ENCODE peak calls at places on chromosomes 11 and 22, in ten cellular contexts. One of them, this sample, is unnamed.

GRCh38 chr11:117470576-117470975 is 142.9 kb downstream of the CEP164 start:
- DNase-seq in CD8-positive, alpha-beta memory T cell: no peak
- DNase-seq in tibial nerve: no peak
- DNase-seq in right cardiac atrium: no peak
- DNase-seq in ascending aorta: no peak
- DNase-seq in H7: no peak
- DNase-seq in right atrium auricular region: no peak
- DNase-seq in adrenal gland: no peak
- DNase-seq in HCT116: no peak
- DNase-seq in esophagus squamous epithelium: no peak
- DNase-seq in this sample: no peak

GRCh38 chr11:2665747-2666710 is 33.8 kb downstream of the KCNQ1OT1 start:
- DNase-seq in CD8-positive, alpha-beta memory T cell: no peak
- DNase-seq in tibial nerve: peak; percentile 25
- DNase-seq in right cardiac atrium: no peak
- DNase-seq in ascending aorta: no peak
- DNase-seq in H7: no peak
- DNase-seq in right atrium auricular region: peak; percentile 56
- DNase-seq in adrenal gland: peak; percentile 62
- DNase-seq in HCT116: no peak
- DNase-seq in esophagus squamous epithelium: no peak
- DNase-seq in this sample: peak; percentile 38

GRCh38 chr11:590997-591396 is 14.7 kb downstream of the PHRF1 start:
- DNase-seq in CD8-positive, alpha-beta memory T cell: no peak
- DNase-seq in tibial nerve: no peak
- DNase-seq in right cardiac atrium: no peak
- DNase-seq in ascending aorta: no peak
- DNase-seq in H7: no peak
- DNase-seq in right atrium auricular region: no peak
- DNase-seq in adrenal gland: no peak
- DNase-seq in HCT116: no peak
- DNase-seq in esophagus squamous epithelium: no peak
- DNase-seq in this sample: no peak

GRCh38 chr11:74380746-74381439 is 17.3 kb downstream of the PGM2L1 start:
- DNase-seq in CD8-positive, alpha-beta memory T cell: no peak
- DNase-seq in tibial nerve: no peak
- DNase-seq in right cardiac atrium: no peak
- DNase-seq in ascending aorta: no peak
- DNase-seq in H7: no peak
- DNase-seq in right atrium auricular region: no peak
- DNase-seq in adrenal gland: no peak
- DNase-seq in HCT116: no peak
- DNase-seq in esophagus squamous epithelium: no peak
- DNase-seq in this sample: peak; percentile 74

GRCh38 chr22:25775501-25775900 is 33.5 kb downstream of the MYO18B start:
- DNase-seq in CD8-positive, alpha-beta memory T cell: no peak
- DNase-seq in tibial nerve: no peak
- DNase-seq in right cardiac atrium: no peak
- DNase-seq in ascending aorta: no peak
- DNase-seq in H7: peak; percentile 82
- DNase-seq in right atrium auricular region: no peak
- DNase-seq in adrenal gland: no peak
- DNase-seq in HCT116: no peak
- DNase-seq in esophagus squamous epithelium: no peak
- DNase-seq in this sample: no peak

GRCh38 chr22:40727607-40728325 is 48.5 kb downstream of the MCHR1 start:
- DNase-seq in CD8-positive, alpha-beta memory T cell: no peak
- DNase-seq in tibial nerve: no peak
- DNase-seq in right cardiac atrium: no peak
- DNase-seq in ascending aorta: no peak
- DNase-seq in H7: no peak
- DNase-seq in right atrium auricular region: no peak
- DNase-seq in adrenal gland: no peak
- DNase-seq in HCT116: no peak
- DNase-seq in esophagus squamous epithelium: no peak
- DNase-seq in this sample: no peak

GRCh38 chr11:86068138-86068861 is 584 bp downstream of the PICALM start:
- DNase-seq in CD8-positive, alpha-beta memory T cell: peak; percentile 59
- DNase-seq in tibial nerve: peak; percentile 39
- DNase-seq in right cardiac atrium: peak; percentile 47
- DNase-seq in ascending aorta: no peak
- DNase-seq in H7: peak; percentile 55
- DNase-seq in right atrium auricular region: no peak
- DNase-seq in adrenal gland: peak; percentile 62
- DNase-seq in HCT116: no peak
- DNase-seq in esophagus squamous epithelium: no peak
- DNase-seq in this sample: peak; percentile 51

GRCh38 chr11:67300256-67300755 is 3.0 kb upstream of the SSH3 start:
- DNase-seq in CD8-positive, alpha-beta memory T cell: no peak
- DNase-seq in tibial nerve: no peak
- DNase-seq in right cardiac atrium: peak; percentile 6
- DNase-seq in ascending aorta: no peak
- DNase-seq in H7: no peak
- DNase-seq in right atrium auricular region: no peak
- DNase-seq in adrenal gland: no peak
- DNase-seq in HCT116: no peak
- DNase-seq in esophagus squamous epithelium: no peak
- DNase-seq in this sample: no peak

GRCh38 chr11:117256573-117256972 is 24.1 kb downstream of the RNF214 start:
- DNase-seq in CD8-positive, alpha-beta memory T cell: no peak
- DNase-seq in tibial nerve: no peak
- DNase-seq in right cardiac atrium: no peak
- DNase-seq in ascending aorta: no peak
- DNase-seq in H7: no peak
- DNase-seq in right atrium auricular region: no peak
- DNase-seq in adrenal gland: no peak
- DNase-seq in HCT116: no peak
- DNase-seq in esophagus squamous epithelium: no peak
- DNase-seq in this sample: no peak

GRCh38 chr22:39725351-39726035 is 154.9 kb downstream of the CACNA1I start:
- DNase-seq in CD8-positive, alpha-beta memory T cell: no peak
- DNase-seq in tibial nerve: no peak
- DNase-seq in right cardiac atrium: no peak
- DNase-seq in ascending aorta: no peak
- DNase-seq in H7: no peak
- DNase-seq in right atrium auricular region: no peak
- DNase-seq in adrenal gland: no peak
- DNase-seq in HCT116: no peak
- DNase-seq in esophagus squamous epithelium: no peak
- DNase-seq in this sample: peak; percentile 35

GRCh38 chr22:39724390-39724789 is 153.8 kb downstream of the CACNA1I start:
- DNase-seq in CD8-positive, alpha-beta memory T cell: no peak
- DNase-seq in tibial nerve: no peak
- DNase-seq in right cardiac atrium: no peak
- DNase-seq in ascending aorta: no peak
- DNase-seq in H7: peak; percentile 78
- DNase-seq in right atrium auricular region: no peak
- DNase-seq in adrenal gland: no peak
- DNase-seq in HCT116: peak; percentile 32
- DNase-seq in esophagus squamous epithelium: no peak
- DNase-seq in this sample: no peak

GRCh38 chr22:39723463-39723862 is 152.9 kb downstream of the CACNA1I start:
- DNase-seq in CD8-positive, alpha-beta memory T cell: no peak
- DNase-seq in tibial nerve: no peak
- DNase-seq in right cardiac atrium: no peak
- DNase-seq in ascending aorta: no peak
- DNase-seq in H7: no peak
- DNase-seq in right atrium auricular region: no peak
- DNase-seq in adrenal gland: no peak
- DNase-seq in HCT116: no peak
- DNase-seq in esophagus squamous epithelium: no peak
- DNase-seq in this sample: no peak

GRCh38 chr22:39723899-39724351 is 153.4 kb downstream of the CACNA1I start:
- DNase-seq in CD8-positive, alpha-beta memory T cell: no peak
- DNase-seq in tibial nerve: no peak
- DNase-seq in right cardiac atrium: no peak
- DNase-seq in ascending aorta: no peak
- DNase-seq in H7: no peak
- DNase-seq in right atrium auricular region: no peak
- DNase-seq in adrenal gland: peak; percentile 76
- DNase-seq in HCT116: peak; percentile 12
- DNase-seq in esophagus squamous epithelium: no peak
- DNase-seq in this sample: peak; percentile 9

GRCh38 chr22:39724857-39725256 is 154.3 kb downstream of the CACNA1I start:
- DNase-seq in CD8-positive, alpha-beta memory T cell: no peak
- DNase-seq in tibial nerve: no peak
- DNase-seq in right cardiac atrium: no peak
- DNase-seq in ascending aorta: no peak
- DNase-seq in H7: no peak
- DNase-seq in right atrium auricular region: no peak
- DNase-seq in adrenal gland: no peak
- DNase-seq in HCT116: no peak
- DNase-seq in esophagus squamous epithelium: no peak
- DNase-seq in this sample: no peak
- H3K4me3 ChIP-seq in CD8-positive, alpha-beta memory T cell: no peak overlapping the region
- H3K4me3 ChIP-seq in tibial nerve: no peak overlapping the region
- H3K4me3 ChIP-seq in right cardiac atrium: no peak overlapping the region
- H3K4me3 ChIP-seq in ascending aorta: no peak overlapping the region
- H3K4me3 ChIP-seq in H7: no peak overlapping the region
- H3K4me3 ChIP-seq in right atrium auricular region: no peak overlapping the region
- H3K4me3 ChIP-seq in adrenal gland: no peak overlapping the region
- H3K4me3 ChIP-seq in HCT116: no peak overlapping the region
- H3K4me3 ChIP-seq in esophagus squamous epithelium: no peak overlapping the region
- H3K4me3 ChIP-seq in this sample: no peak overlapping the region

DNA sequence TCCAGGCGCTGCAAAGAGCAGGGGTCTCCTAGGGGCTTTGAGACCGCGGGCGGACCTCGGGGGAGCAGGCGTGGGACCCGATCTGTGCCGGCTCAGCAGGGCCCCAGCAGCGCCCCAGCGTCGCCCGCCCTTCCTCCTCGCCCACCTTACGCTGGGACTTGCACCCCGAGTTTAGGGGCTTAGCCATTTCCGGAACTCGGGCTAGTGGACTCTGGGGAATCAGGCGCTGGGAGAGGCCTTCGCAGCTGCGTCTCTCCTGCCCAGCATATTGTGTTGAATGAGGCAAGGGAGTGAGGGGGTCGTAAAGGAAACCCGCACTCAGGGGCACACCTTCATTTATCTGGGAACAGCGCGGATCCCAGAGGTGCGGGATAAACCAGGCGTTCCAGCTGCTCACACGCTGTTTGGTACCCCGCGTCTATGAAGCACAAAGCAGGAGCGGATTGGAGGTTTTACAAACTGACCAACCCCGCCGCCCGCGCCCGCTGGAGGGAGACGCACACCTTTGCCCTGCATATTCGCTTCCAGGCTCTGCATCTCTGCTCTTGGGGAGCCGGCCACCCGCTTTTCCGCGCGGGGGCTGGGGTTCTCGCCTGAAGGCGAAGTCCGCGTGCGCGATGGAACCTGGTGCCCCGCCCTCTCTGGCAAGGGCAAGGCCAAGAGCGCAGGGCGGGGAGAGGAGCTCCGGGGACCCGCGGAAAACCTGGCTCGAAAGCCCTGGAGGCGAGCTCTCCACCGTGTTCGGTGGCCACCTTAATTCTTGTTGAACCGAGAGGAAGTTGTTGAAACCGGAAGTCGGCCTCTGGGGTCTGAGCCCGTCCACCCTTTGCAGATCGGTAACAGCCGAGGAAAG is 6.7 kb upstream of the ALX4 start:
- DNase-seq in CD8-positive, alpha-beta memory T cell: no peak
- DNase-seq in tibial nerve: no peak
- DNase-seq in right cardiac atrium: no peak
- DNase-seq in ascending aorta: no peak
- DNase-seq in H7: peak; percentile 88
- DNase-seq in right atrium auricular region: no peak
- DNase-seq in adrenal gland: no peak
- DNase-seq in HCT116: no peak
- DNase-seq in esophagus squamous epithelium: no peak
- DNase-seq in this sample: no peak
- H3K27me3 ChIP-seq in CD8-positive, alpha-beta memory T cell: peaks cover 55% of the 10 kb centered on the region
- H3K27me3 ChIP-seq in tibial nerve: peaks cover 3% of the 10 kb centered on the region
- H3K27me3 ChIP-seq in right cardiac atrium: peaks cover 3% of the 10 kb centered on the region
- H3K27me3 ChIP-seq in ascending aorta: peaks cover 31% of the 10 kb centered on the region
- H3K27me3 ChIP-seq in H7: peaks cover 100% of the 10 kb centered on the region
- H3K27me3 ChIP-seq in right atrium auricular region: peaks cover 45% of the 10 kb centered on the region
- H3K27me3 ChIP-seq in adrenal gland: peaks cover 94% of the 10 kb centered on the region
- H3K27me3 ChIP-seq in HCT116: peaks cover 41% of the 10 kb centered on the region
- H3K27me3 ChIP-seq in esophagus squamous epithelium: peaks cover 21% of the 10 kb centered on the region
- H3K27me3 ChIP-seq in this sample: no peaks in the 10 kb centered on the region

DNA sequence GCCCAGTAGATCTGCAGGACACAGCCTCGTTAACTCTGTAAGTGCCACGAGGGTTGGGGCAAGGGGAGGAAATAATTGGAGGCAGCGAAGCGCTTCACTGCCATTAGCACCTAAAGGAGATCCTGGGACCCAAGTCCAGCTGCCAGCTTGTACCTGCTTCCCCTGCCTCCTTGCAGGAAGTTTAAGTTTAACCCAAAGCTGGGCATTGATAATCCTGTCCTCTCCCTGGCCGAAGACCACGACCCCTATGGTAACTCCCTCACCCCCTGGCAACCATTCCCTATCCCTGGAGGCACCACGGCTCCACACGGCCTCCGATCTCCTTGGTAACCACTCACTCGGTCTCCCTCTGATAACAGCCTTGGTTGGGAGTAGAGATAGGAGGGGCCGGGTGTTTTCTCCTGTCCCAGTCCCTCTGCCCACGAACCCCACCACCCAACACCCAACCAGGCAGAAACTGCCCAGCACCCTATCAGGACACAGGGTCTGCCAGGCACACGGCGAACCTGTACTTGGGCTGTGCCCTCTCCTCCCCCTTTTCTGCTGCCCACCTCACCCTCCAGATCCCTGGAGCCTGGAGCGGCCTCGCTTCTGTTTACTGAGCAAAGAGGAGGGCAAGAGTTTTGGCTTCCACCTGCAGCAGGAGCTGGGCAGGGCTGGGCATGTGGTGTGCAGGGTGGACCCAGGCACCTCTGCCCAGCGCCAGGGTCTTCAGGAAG is 800 bp downstream of the NHERF4 start:
- DNase-seq in CD8-positive, alpha-beta memory T cell: no peak
- DNase-seq in tibial nerve: no peak
- DNase-seq in right cardiac atrium: no peak
- DNase-seq in ascending aorta: no peak
- DNase-seq in H7: peak; percentile 56
- DNase-seq in right atrium auricular region: no peak
- DNase-seq in adrenal gland: no peak
- DNase-seq in HCT116: no peak
- DNase-seq in esophagus squamous epithelium: no peak
- DNase-seq in this sample: no peak
- H3K4me3 ChIP-seq in CD8-positive, alpha-beta memory T cell: no peak overlapping the region
- H3K4me3 ChIP-seq in tibial nerve: no peak overlapping the region
- H3K4me3 ChIP-seq in right cardiac atrium: no peak overlapping the region
- H3K4me3 ChIP-seq in ascending aorta: no peak overlapping the region
- H3K4me3 ChIP-seq in H7: no peak overlapping the region
- H3K4me3 ChIP-seq in right atrium auricular region: no peak overlapping the region
- H3K4me3 ChIP-seq in adrenal gland: no peak overlapping the region
- H3K4me3 ChIP-seq in HCT116: no peak overlapping the region
- H3K4me3 ChIP-seq in esophagus squamous epithelium: no peak overlapping the region
- H3K4me3 ChIP-seq in this sample: no peak overlapping the region

DNA sequence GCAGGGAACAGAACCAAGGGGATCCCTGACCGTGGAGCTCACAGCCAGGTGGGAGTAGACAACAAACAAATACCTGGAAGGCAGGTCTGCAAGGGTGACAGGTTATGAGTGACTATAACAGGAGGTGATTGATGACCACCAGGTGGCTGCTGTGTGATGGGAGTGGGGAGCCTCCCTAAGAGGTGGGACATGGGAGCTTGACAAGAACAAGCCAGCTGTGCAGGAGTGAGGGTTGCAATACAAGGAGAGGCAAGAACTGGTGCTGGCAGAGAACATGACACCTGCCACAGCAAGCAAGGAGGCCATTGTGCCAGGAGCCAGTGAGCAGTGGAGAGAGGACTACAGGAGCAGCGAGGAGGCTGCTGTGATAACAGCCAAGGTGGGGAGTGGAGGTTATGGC is 20.5 kb downstream of the MFNG start:
- DNase-seq in CD8-positive, alpha-beta memory T cell: no peak
- DNase-seq in tibial nerve: no peak
- DNase-seq in right cardiac atrium: no peak
- DNase-seq in ascending aorta: no peak
- DNase-seq in H7: no peak
- DNase-seq in right atrium auricular region: no peak
- DNase-seq in adrenal gland: no peak
- DNase-seq in HCT116: no peak
- DNase-seq in esophagus squamous epithelium: no peak
- DNase-seq in this sample: no peak
- H3K27me3 ChIP-seq in CD8-positive, alpha-beta memory T cell: no peaks in the 10 kb centered on the region
- H3K27me3 ChIP-seq in tibial nerve: no peaks in the 10 kb centered on the region
- H3K27me3 ChIP-seq in right cardiac atrium: no peaks in the 10 kb centered on the region
- H3K27me3 ChIP-seq in ascending aorta: no peaks in the 10 kb centered on the region
- H3K27me3 ChIP-seq in H7: no peaks in the 10 kb centered on the region
- H3K27me3 ChIP-seq in right atrium auricular region: no peaks in the 10 kb centered on the region
- H3K27me3 ChIP-seq in adrenal gland: no peaks in the 10 kb centered on the region
- H3K27me3 ChIP-seq in HCT116: no peaks in the 10 kb centered on the region
- H3K27me3 ChIP-seq in esophagus squamous epithelium: no peaks in the 10 kb centered on the region
- H3K27me3 ChIP-seq in this sample: peaks cover 6% of the 10 kb centered on the region

This sample was measured in breast epithelium.